ENCODE peak calls at places on chromosomes 13 and 19, in four cellular contexts. U is H1, M is HepG2, X is K562. J is an unnamed sample.

GRCh38 chr13:30618186-30618937 is 642 bp downstream of the USPL1 start:
- DNase-seq in U (no peak), M (peak; percentile 4), X (peak; percentile 6), J (no peak)

GRCh38 chr13:39040206-39040605 is 1.9 kb downstream of the NHLRC3 start:
- DNase-seq in X (no peak), M (peak; percentile 45), U (no peak), J (no peak)

GRCh38 chr19:7010722-7011593 is 10.3 kb downstream of the MBD3L2B start:
- DNase-seq in U (no peak), M (no peak), X (no peak), J (no peak)

GRCh38 chr13:73667756-73668155 is 466.4 kb downstream of the KLF12 start:
- DNase-seq in M (no peak), X (no peak), U (no peak), J (no peak)

GRCh38 chr19:38252935-38253691 is 3.1 kb downstream of the PPP1R14A start:
- DNase-seq in X (no peak), U (no peak), M (no peak), J (no peak)

GRCh38 chr13:88895261-88895941 is 1224.2 kb downstream of the SLITRK5 start:
- DNase-seq in U (no peak), M (no peak), X (no peak), J (no peak)

GRCh38 chr19:55487884-55488687 is at the start of gene SSC5D:
- DNase-seq in X (peak; percentile 76), U (peak; percentile 75), M (no peak), J (no peak)

GRCh38 chr13:75181906-75182305 is 300.1 kb downstream of the TBC1D4 start:
- DNase-seq in M (no peak), U (no peak), X (no peak), J (no peak)

GRCh38 chr13:110559429-110559943 is 2.0 kb downstream of the RAB20 start:
- DNase-seq in U (no peak), X (no peak), M (no peak), J (no peak)

GRCh38 chr19:18991468-18991867 is 41.8 kb downstream of the SUGP2 start:
- DNase-seq in X (no peak), M (no peak), U (no peak), J (no peak)

GRCh38 chr19:19602713-19603320 is 15.7 kb downstream of the PBX4 start:
- DNase-seq in U (no peak), M (no peak), X (no peak), J (no peak)

GRCh38 chr13:24277721-24278120 is 31.7 kb upstream of the C1QTNF9 start:
- DNase-seq in U (no peak), X (no peak), M (no peak), J (no peak)

GRCh38 chr13:28077231-28077630 is 23.1 kb downstream of the FLT3 start:
- DNase-seq in X (no peak), U (no peak), M (no peak), J (no peak)

GRCh38 chr19:8085606-8086464 is 33.3 kb downstream of the CCL25 start:
- DNase-seq in U (no peak), X (peak; percentile 92), M (peak; percentile 84), J (no peak)

GRCh38 chr13:37168151-37168550 is 62.7 kb upstream of the CSNK1A1L start:
- DNase-seq in X (no peak), U (no peak), M (no peak), J (no peak)

GRCh38 chr19:8576273-8576993 is 809 bp downstream of the MYO1F start:
- DNase-seq in X (no peak), M (no peak), U (no peak), J (no peak)

GRCh38 chr13:51058461-51059167 is 52.5 kb downstream of the C13orf42 start:
- DNase-seq in M (no peak), X (no peak), U (peak; percentile 38), J (no peak)

GRCh38 chr13:110137677-110138008 is 169.3 kb downstream of the COL4A1 start:
- DNase-seq in X (peak; percentile 16), U (no peak), M (peak; percentile 15), J (peak; percentile 33)

GRCh38 chr13:51435002-51435578 is 17.7 kb downstream of the INTS6 start:
- DNase-seq in M (no peak), U (no peak), X (no peak), J (no peak)

GRCh38 chr19:18029617-18030338 is 21.8 kb downstream of the ARRDC2 start:
- DNase-seq in X (no peak), U (no peak), M (peak; percentile 79), J (no peak)

GRCh38 chr13:31477961-31478360 is 261.4 kb upstream of the RXFP2 start:
- DNase-seq in M (no peak), X (no peak), U (no peak), J (no peak)

GRCh38 chr13:81393686-81394085 is 1052.8 kb upstream of the SPRY2 start:
- DNase-seq in X (no peak), U (no peak), M (no peak), J (no peak)

GRCh38 chr19:2690856-2691255 is 11.6 kb downstream of the GNG7 start:
- DNase-seq in U (no peak), M (no peak), X (no peak), J (no peak)

GRCh38 chr19:2683430-2683995 is 19.0 kb downstream of the GNG7 start:
- DNase-seq in X (no peak), U (no peak), M (no peak), J (no peak)

GRCh38 chr19:2680808-2681207 is 21.7 kb downstream of the GNG7 start:
- DNase-seq in X (no peak), M (no peak), U (no peak), J (no peak)

GRCh38 chr19:2685204-2685704 is 17.2 kb downstream of the GNG7 start:
- DNase-seq in U (no peak), X (no peak), M (no peak), J (no peak)

DNA sequence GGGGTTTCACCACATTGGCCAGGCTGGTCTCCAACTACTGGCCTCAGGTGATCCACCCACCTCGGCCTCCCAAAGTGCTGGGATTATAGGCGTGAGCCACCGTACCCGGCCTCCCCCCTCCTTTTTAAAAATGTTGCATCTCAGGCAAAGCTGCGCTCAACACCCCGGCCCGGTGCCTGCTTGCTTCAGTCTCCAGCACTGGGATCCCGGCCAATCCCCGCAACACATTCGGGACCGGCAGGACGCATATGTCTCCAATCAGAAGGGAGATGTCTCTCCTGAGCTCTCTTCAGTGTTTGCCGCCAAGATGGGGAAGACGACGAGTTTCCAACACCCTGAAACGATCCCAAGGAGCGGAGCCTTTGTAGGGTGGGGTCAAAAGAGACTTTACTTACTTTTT is 16.1 kb downstream of the GNG7 start:
- DNase-seq in U (no peak), M (no peak), X (no peak), J (no peak)
- TF ChIP-seq POLR2AphosphoS5 in U (no peak), M (no peak), X (no peak), J (no peak)

DNA sequence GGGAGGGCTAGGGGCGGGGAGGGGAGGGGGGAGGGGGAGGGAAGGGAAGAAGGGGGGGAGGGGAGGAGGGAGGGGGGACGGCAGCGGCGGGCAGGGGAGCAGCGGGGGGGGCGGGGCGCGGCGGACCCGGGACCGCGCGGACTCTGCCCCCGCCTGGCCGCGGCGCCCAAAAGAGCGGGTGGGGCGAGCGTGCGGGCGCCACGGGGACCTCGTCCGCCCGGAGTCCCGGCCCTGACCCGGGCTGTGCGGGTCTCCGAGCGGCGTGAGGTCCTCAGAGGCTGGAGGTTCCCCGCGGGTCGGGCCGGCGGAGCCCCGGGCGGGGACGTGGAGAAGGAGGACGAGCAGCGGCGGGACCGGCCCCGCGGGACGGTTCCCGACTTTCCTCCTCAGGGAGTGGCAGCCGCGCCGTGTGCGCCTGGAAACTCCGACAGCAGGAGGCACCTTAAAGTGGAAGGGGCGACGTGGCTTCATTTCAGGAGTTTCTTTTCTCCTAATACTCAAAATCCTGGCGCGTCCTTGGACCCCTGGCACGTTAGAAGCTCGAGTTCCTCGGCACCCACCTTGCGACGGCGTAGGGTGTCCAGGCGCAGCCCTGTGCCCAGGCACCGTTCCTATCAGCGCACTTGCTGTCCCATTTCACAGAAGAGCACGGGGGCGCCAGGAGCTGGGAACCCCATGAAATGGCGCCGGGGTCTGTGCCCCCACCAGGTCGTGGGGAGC is 518 bp upstream of the PLPP2 start:
- DNase-seq in X (peak; percentile 81), M (no peak), U (no peak), J (no peak)
- TF ChIP-seq TAF1 in X (no peak), M (no peak), U (no peak), J (no peak)

GRCh38 chr19:1251233-1251502 is 2.8 kb downstream of the MIDN start:
- DNase-seq in U (no peak), M (peak; percentile 37), X (no peak), J (no peak)

GRCh38 chr19:1250374-1251232 is 2.2 kb downstream of the MIDN start:
- DNase-seq in X (no peak), U (no peak), M (peak; percentile 68), J (no peak)

GRCh38 chr19:1252818-1253513 is 4.6 kb downstream of the MIDN start:
- DNase-seq in U (no peak), M (peak; percentile 82), X (no peak), J (no peak)

GRCh38 chr19:1252221-1252817 is 3.9 kb downstream of the MIDN start:
- DNase-seq in X (no peak), U (no peak), M (no peak), J (no peak)

DNA sequence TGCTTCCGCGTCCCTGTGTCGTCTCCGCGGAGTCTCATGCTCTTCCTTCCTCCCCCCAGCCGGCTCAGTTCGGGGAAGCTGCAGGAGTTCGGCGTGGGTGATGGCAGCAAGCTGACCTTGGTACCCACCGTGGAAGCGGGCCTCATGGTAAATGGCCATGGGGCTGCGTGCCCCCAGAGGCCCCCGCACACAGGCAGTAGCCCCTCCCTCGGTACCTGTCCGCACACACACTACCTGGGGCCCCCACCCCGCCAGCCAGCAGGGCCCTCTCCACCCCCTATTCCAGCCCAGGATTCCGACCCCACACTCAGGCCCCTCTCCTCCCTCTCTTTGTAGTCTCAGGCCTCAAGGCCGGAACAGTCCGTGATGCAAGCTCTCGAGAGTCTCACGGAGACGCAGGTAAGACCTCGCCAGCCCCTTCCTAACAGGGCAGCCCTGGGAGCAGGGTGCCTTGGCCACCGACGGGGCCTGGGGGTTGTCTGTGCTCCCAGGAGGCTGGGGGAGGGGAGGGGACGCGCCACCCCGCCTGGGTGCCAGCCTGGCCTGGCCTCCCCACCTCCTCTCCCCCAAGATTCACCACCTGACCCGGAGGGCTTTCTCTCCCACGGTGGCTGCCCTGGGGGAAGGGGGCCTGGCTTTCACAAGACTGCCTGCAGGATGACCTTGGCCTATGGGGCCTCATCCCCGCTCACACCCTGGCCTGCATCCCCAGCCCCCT is 3.3 kb downstream of the MIDN start:
- DNase-seq in X (no peak), U (no peak), M (peak; percentile 90), J (no peak)
- TF ChIP-seq POLR2A in X (peak; percentile 56), U (peak; percentile 55), M (peak; percentile 51), J (peak; percentile 45)

DNA sequence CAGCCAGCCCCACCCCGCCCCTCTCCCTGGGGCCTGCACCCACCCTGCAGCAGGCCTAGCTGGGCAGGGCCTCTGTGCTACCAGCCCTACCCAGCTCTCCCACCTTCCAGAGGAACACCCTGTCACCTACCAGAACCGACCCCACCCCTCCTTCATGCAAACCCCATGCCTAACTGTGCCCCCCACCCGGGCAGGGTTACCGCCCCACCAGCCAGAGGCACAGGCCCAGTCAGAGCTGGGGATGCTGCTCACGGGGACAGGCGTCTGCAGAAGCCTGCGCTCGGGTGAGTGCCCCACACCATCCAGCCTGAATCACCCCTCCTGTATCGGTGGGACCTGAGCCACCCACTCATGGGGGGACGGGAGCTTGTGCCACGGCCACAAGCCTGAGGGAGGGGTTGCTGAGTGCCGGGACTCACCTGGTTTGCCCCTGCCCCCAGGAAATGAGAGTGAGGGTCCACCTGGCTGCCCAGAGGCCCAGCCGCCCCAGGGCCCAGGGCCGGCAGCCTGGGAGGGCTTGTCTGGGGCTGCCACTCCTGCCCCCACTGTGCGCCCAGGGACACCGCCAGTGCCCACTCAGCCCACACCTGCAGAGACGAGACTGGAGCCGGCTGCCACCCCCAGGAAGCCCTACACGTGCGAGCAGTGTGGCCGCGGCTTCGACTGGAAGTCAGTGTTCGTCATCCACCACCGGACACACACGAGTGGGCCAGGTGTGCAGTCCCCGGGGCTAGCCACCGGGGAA is 3.8 kb downstream of the ZNF446 start:
- DNase-seq in X (no peak), U (no peak), M (no peak), J (no peak)
- TF ChIP-seq POLR2AphosphoS5 in X (no peak), U (no peak), M (no peak), J (no peak)